ENCODE peak calls at places on chromosomes 2 and 18, in nine cellular contexts. W, G, F, M, D, X, T, O and I are unnamed samples.

GRCh38 chr2:31581124-31581795 is 522 bp upstream of the SRD5A2 start:
- DNase-seq in W (no peak), G (no peak), F (no peak), M (no peak), D (no peak), X (no peak), T (no peak), O (no peak), I (no peak)

GRCh38 chr18:23143871-23144270 is 8.6 kb downstream of the CABLES1 start:
- DNase-seq in W (no peak), G (no peak), F (no peak), M (no peak), D (no peak), X (no peak), T (no peak), O (no peak), I (no peak)

GRCh38 chr2:38549851-38550250 is 52.9 kb downstream of the HNRNPLL start:
- DNase-seq in W (no peak), G (no peak), F (no peak), M (no peak), D (no peak), X (no peak), T (no peak), O (peak; percentile 15), I (no peak)

GRCh38 chr18:77165489-77166415 is 33.2 kb upstream of the MBP start:
- DNase-seq in W (no peak), G (peak; percentile 25), F (no peak), M (no peak), D (peak; percentile 43), X (no peak), T (no peak), O (peak; percentile 40), I (peak; percentile 90)

GRCh38 chr2:236499691-236500573 is 69.7 kb upstream of the ACKR3 start:
- DNase-seq in W (no peak), G (no peak), F (no peak), M (no peak), D (no peak), X (no peak), T (no peak), O (peak; percentile 58), I (no peak)

GRCh38 chr2:239306274-239307220 is 94.3 kb downstream of the HDAC4 start:
- DNase-seq in W (no peak), G (no peak), F (no peak), M (peak; percentile 21), D (peak; percentile 19), X (no peak), T (peak; percentile 11), O (no peak), I (peak; percentile 71)

GRCh38 chr2:101380376-101380775 is 6.9 kb downstream of the CREG2 start:
- DNase-seq in W (no peak), G (no peak), F (no peak), M (no peak), D (peak; percentile 54), X (no peak), T (no peak), O (peak; percentile 79), I (no peak)

GRCh38 chr2:172251231-172251630 is 148.5 kb upstream of the DLX2 start:
- DNase-seq in W (no peak), G (no peak), F (no peak), M (no peak), D (no peak), X (no peak), T (no peak), O (peak; percentile 65), I (no peak)

GRCh38 chr18:76545433-76546281 is 50.6 kb upstream of the ZNF516 start:
- DNase-seq in W (no peak), G (no peak), F (no peak), M (no peak), D (no peak), X (no peak), T (no peak), O (no peak), I (no peak)

GRCh38 chr18:45270289-45270771 is 344.9 kb upstream of the SLC14A2 start:
- DNase-seq in W (no peak), G (no peak), F (no peak), M (no peak), D (no peak), X (no peak), T (no peak), O (no peak), I (no peak)

GRCh38 chr2:127155901-127156300 is 48.9 kb upstream of the BIN1 start:
- DNase-seq in W (no peak), G (no peak), F (no peak), M (no peak), D (peak; percentile 72), X (no peak), T (peak; percentile 75), O (no peak), I (no peak)

GRCh38 chr18:8794133-8794986 is 89.0 kb downstream of the MTCL1 start:
- DNase-seq in W (no peak), G (no peak), F (no peak), M (no peak), D (no peak), X (peak; percentile 72), T (no peak), O (peak; percentile 78), I (no peak)

GRCh38 chr2:20304411-20304810 is 46.2 kb downstream of the PUM2 start:
- DNase-seq in W (no peak), G (no peak), F (no peak), M (no peak), D (no peak), X (peak; percentile 20), T (no peak), O (peak; percentile 86), I (no peak)

GRCh38 chr2:28429636-28430376 is 37.1 kb downstream of the FOSL2 start:
- DNase-seq in W (no peak), G (no peak), F (no peak), M (no peak), D (no peak), X (no peak), T (no peak), O (no peak), I (no peak)

GRCh38 chr2:239143858-239144712 is 256.7 kb downstream of the HDAC4 start:
- DNase-seq in W (no peak), G (no peak), F (no peak), M (no peak), D (no peak), X (peak; percentile 19), T (peak; percentile 55), O (peak; percentile 35), I (no peak)

GRCh38 chr2:130346041-130346740 is 3.5 kb downstream of the IMP4 start:
- DNase-seq in W (no peak), G (no peak), F (no peak), M (no peak), D (no peak), X (no peak), T (no peak), O (no peak), I (no peak)

GRCh38 chr2:36655456-36655855 is 41.1 kb upstream of the VIT start:
- DNase-seq in W (no peak), G (no peak), F (no peak), M (no peak), D (no peak), X (peak; percentile 82), T (peak; percentile 50), O (peak; percentile 96), I (no peak)

GRCh38 chr2:11156396-11157075 is 1.3 kb downstream of the SLC66A3 start:
- DNase-seq in W (no peak), G (no peak), F (no peak), M (no peak), D (no peak), X (no peak), T (no peak), O (no peak), I (peak; percentile 76)

GRCh38 chr18:21851327-21851961 is 110.9 kb downstream of the MIB1 start:
- DNase-seq in W (no peak), G (no peak), F (no peak), M (no peak), D (no peak), X (no peak), T (no peak), O (no peak), I (no peak)

GRCh38 chr2:219207254-219207883 is 787 bp downstream of the ZFAND2B start:
- DNase-seq in W (no peak), G (no peak), F (no peak), M (no peak), D (no peak), X (no peak), T (no peak), O (no peak), I (no peak)

GRCh38 chr18:76822510-76823165 is at the start of gene ZNF236:
- DNase-seq in W (peak; percentile 52), G (no peak), F (no peak), M (peak; percentile 74), D (peak; percentile 71), X (no peak), T (peak; percentile 71), O (peak; percentile 76), I (peak; percentile 75)